ENCODE peak calls at places on chromosomes 11 and 22, in six cellular contexts. K, U, P, Y, Z and N are unnamed samples.
A peak's percentile ranks its signal among the peaks of the same experiment; 100 is the strongest.

GRCh38 chr11:120096326-120096725 is 41.6 kb downstream of the TRIM29 start:
- DNase-seq in P (no peak), Z (no peak), K (no peak), Y (no peak), U (no peak), N (no peak)

GRCh38 chr11:62925745-62926668 is 4.8 kb upstream of the CHRM1 start:
- DNase-seq in Z (no peak), U (no peak), K (no peak), P (no peak), Y (no peak), N (no peak)

GRCh38 chr22:42829311-42829710 is 27.8 kb downstream of the ARFGAP3 start:
- DNase-seq in Y (no peak), Z (no peak), U (no peak), K (no peak), P (no peak), N (no peak)

GRCh38 chr11:124536520-124536919 is 6.9 kb downstream of the OR8B12 start:
- DNase-seq in P (no peak), Y (peak; percentile 26), Z (peak; percentile 60), K (no peak), U (peak; percentile 7), N (no peak)

GRCh38 chr11:64503354-64503753 is 87.7 kb upstream of the SLC22A12 start:
- DNase-seq in U (no peak), P (no peak), K (no peak), Z (no peak), Y (no peak), N (no peak)

GRCh38 chr11:84901986-84902385 is 725.2 kb downstream of the DLG2 start:
- DNase-seq in P (no peak), Y (no peak), Z (no peak), K (peak; percentile 62), U (no peak), N (no peak)

GRCh38 chr22:48567213-48567975 is 1260.3 kb downstream of the BRD1 start:
- DNase-seq in K (peak; percentile 87), P (no peak), Y (no peak), Z (no peak), U (peak; percentile 11), N (no peak)

GRCh38 chr11:47239889-47240288 is 8.7 kb downstream of the ACP2 start:
- DNase-seq in U (no peak), P (no peak), K (no peak), Z (no peak), Y (no peak), N (no peak)

GRCh38 chr11:83571301-83571700 is 285.1 kb upstream of the CCDC90B start:
- DNase-seq in Y (no peak), Z (no peak), U (peak; percentile 22), K (no peak), P (no peak), N (no peak)

GRCh38 chr22:49968831-49969661 is 8.5 kb downstream of the PIM3 start:
- DNase-seq in Y (peak; percentile 24), Z (no peak), K (no peak), P (no peak), U (no peak), N (peak; percentile 16)

GRCh38 chr11:57055780-57056179 is 67.1 kb downstream of the OR5AK2 start:
- DNase-seq in P (no peak), Z (no peak), K (no peak), Y (no peak), U (no peak), N (no peak)

GRCh38 chr11:68040121-68040956 is 1.5 kb downstream of the TCIRG1 start:
- DNase-seq in U (peak; percentile 65), K (peak; percentile 86), Z (peak; percentile 64), P (no peak), Y (peak; percentile 69), N (peak; percentile 61)

GRCh38 chr11:73705053-73705452 is 55.8 kb downstream of the RAB6A start:
- DNase-seq in Z (no peak), K (no peak), P (no peak), Y (no peak), U (no peak), N (no peak)

GRCh38 chr22:20429254-20430100 is 8.1 kb downstream of the SCARF2 start:
- DNase-seq in P (no peak), U (no peak), Z (no peak), Y (no peak), K (no peak), N (peak; percentile 51)

GRCh38 chr22:41650229-41650628 is 29.1 kb downstream of the XRCC6 start:
- DNase-seq in Z (no peak), K (no peak), P (no peak), U (no peak), Y (no peak), N (no peak)

GRCh38 chr11:76241243-76242000 is 35.1 kb upstream of the WNT11 start:
- DNase-seq in K (no peak), U (no peak), Z (no peak), P (no peak), Y (peak; percentile 9), N (no peak)

GRCh38 chr22:43828711-43829447 is 16.8 kb upstream of the EFCAB6 start:
- DNase-seq in P (no peak), U (no peak), K (peak; percentile 54), Z (peak; percentile 10), Y (peak; percentile 86), N (no peak)

GRCh38 chr11:73564903-73565302 is 33.0 kb downstream of the FAM168A start:
- DNase-seq in Z (no peak), P (no peak), Y (no peak), K (no peak), U (no peak), N (no peak)

GRCh38 chr11:15773024-15773423 is 583.3 kb downstream of the SOX6 start:
- DNase-seq in K (no peak), U (no peak), Y (no peak), P (no peak), Z (no peak), N (no peak)

GRCh38 chr22:47195156-47195675 is 432.8 kb downstream of the TBC1D22A start:
- DNase-seq in Y (no peak), Z (no peak), K (no peak), P (no peak), U (no peak), N (no peak)

GRCh38 chr22:29147241-29147919 is 58.3 kb upstream of the EMID1 start:
- DNase-seq in Y (no peak), Z (no peak), P (no peak), U (no peak), K (no peak), N (no peak)

GRCh38 chr22:25736378-25737011 is 5.5 kb upstream of the MYO18B start:
- DNase-seq in K (no peak), Y (no peak), P (no peak), Z (no peak), U (no peak), N (no peak)

GRCh38 chr11:113906038-113906437 is 1.4 kb downstream of the HTR3B start:
- DNase-seq in Y (no peak), Z (peak; percentile 54), U (peak; percentile 8), P (no peak), K (no peak), N (no peak)

GRCh38 chr11:133171374-133171773 is 360.9 kb downstream of the OPCML start:
- DNase-seq in K (no peak), Z (no peak), P (no peak), Y (no peak), U (no peak), N (no peak)

GRCh38 chr22:19174106-19175025 is 4.2 kb downstream of the SLC25A1 start:
- DNase-seq in Y (peak; percentile 72), Z (no peak), U (peak; percentile 55), P (no peak), K (peak; percentile 78), N (peak; percentile 41)